ENCODE peak calls at places on chromosomes 7 and 10, in eight cellular contexts. N is CD8-positive, alpha-beta memory T cell; U is tibial artery; T is gastrocnemius medialis; Q is tibial nerve; L is Caco-2; Y is CD8-positive, alpha-beta T cell; G is OCI-LY7. R is an unnamed sample. For H3K4me1 and H3K9me3, the result is how much of the 10 kb centered on the place peaks cover.

GRCh38 chr10:98950106-98950505 is 285.5 kb downstream of the HPSE2 start:
- DNase-seq in N (no peak), U (no peak), T (no peak), Q (no peak), L (no peak), Y (no peak), G (no peak), R (no peak)

GRCh38 chr7:107836237-107837144 is 33.5 kb upstream of the SLC26A3 start:
- DNase-seq in N (no peak), U (no peak), T (no peak), Q (no peak), L (peak), Y (no peak), G (no peak), R (peak)

GRCh38 chr7:33719059-33719581 is 186.2 kb upstream of the BMPER start:
- DNase-seq in N (no peak), U (peak), T (peak), Q (no peak), L (no peak), Y (no peak), G (no peak), R (no peak)

GRCh38 chr7:81645435-81645834 is 124.4 kb downstream of the HGF start:
- DNase-seq in N (no peak), U (no peak), T (no peak), Q (no peak), L (no peak), Y (no peak), G (no peak), R (no peak)

GRCh38 chr7:25250386-25250785 is 22.1 kb upstream of the NPVF start:
- DNase-seq in N (no peak), U (no peak), T (no peak), Q (no peak), L (no peak), Y (no peak), G (no peak), R (no peak)

GRCh38 chr10:132911712-132912097 is 30.7 kb downstream of the CFAP46 start:
- DNase-seq in N (no peak), U (no peak), T (no peak), Q (peak), L (peak), Y (no peak), G (no peak), R (no peak)

GRCh38 chr10:59016043-59016442 is 160.4 kb upstream of the PHYHIPL start:
- DNase-seq in N (no peak), U (no peak), T (no peak), Q (no peak), L (no peak), Y (no peak), G (no peak), R (no peak)

GRCh38 chr7:136353287-136353686 is 376.1 kb upstream of the MTPN start:
- DNase-seq in N (no peak), U (no peak), T (no peak), Q (no peak), L (no peak), Y (no peak), G (peak), R (no peak)

GRCh38 chr10:93115661-93116383 is 42.1 kb downstream of the CYP26A1 start:
- DNase-seq in N (peak), U (peak), T (peak), Q (peak), L (peak), Y (peak), G (peak), R (peak)

GRCh38 chr10:10872035-10872673 is 145.5 kb upstream of the CELF2 start:
- DNase-seq in N (no peak), U (peak), T (no peak), Q (no peak), L (no peak), Y (no peak), G (no peak), R (no peak)

GRCh38 chr7:95250591-95250990 is 73.7 kb downstream of the PON1 start:
- DNase-seq in N (no peak), U (no peak), T (no peak), Q (no peak), L (no peak), Y (no peak), G (no peak), R (no peak)

GRCh38 chr10:118734477-118734876 is 20.3 kb downstream of the CACUL1 start:
- DNase-seq in N (no peak), U (no peak), T (no peak), Q (no peak), L (no peak), Y (no peak), G (no peak), R (no peak)
- H3K4me1 ChIP-seq in N (half or more), U (under half), T (half or more), Q (under half), L (under half), Y (half or more), G (under half), R (half or more)

DNA sequence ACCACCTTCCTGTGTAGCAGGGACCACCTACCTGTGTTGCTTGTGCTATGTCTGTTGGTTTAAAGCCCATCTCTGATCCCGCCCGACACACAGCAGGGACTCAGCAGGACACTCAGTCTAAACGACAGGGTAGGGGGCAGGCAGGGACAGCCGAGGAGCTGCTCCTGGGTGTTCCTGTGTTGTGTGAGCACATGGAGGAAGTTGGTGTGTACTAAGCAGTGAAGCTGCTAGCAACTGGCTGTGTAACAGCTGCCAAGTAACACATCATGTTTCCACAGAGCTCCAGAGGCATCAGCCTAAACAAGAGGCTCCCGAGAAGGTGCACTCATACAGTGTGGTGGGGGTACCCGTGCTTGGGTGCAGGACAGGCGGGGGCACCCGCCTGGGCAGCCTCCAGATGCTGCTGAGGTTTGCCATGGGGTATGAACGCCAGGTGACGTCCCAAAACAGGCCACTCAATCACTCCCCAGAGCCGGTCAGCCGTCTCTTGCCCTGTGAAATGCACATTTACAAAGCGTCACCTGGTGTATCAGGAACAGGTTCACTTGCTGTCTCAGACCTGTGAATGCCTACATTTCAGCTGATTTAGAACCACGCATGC is 59.6 kb downstream of the PTPRN2 start:
- DNase-seq in N (no peak), U (no peak), T (no peak), Q (no peak), L (no peak), Y (no peak), G (no peak), R (no peak)
- H3K9me3 ChIP-seq in N (under half), U (under half), T (under half), Q (under half), L (under half), Y (under half), G (under half), R (under half)

DNA sequence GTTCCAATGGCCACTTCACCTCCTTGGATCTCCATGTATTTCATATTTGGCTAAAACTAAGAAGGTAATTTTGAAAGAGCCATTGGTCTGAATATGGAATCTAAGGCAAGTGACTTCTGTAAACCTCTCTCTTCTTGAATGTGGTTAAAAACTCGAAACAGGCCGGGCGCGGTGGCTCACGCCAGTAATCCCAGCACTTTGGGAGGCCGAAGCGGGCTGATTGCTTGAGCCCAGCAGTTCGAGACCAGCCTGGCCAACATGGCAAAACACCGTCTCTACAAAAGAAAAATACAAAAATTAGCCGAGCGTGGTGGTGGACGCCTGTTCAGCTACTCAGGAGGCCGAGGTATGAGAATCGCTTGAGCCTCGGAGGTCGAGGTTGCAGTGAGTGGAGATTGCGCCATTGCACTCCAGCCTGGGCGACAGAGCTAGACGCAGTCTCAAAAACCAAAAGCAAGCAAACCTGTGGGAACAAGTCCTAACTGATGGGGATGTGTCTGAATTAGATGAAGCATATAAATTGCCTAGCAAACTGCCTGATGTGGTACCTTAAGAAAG is 2.2 kb downstream of the LANCL2 start:
- DNase-seq in N (no peak), U (no peak), T (no peak), Q (no peak), L (no peak), Y (no peak), G (no peak), R (no peak)
- H3K4me1 ChIP-seq in N (under half), U (under half), T (under half), Q (under half), L (under half), Y (under half), G (under half), R (under half)

DNA sequence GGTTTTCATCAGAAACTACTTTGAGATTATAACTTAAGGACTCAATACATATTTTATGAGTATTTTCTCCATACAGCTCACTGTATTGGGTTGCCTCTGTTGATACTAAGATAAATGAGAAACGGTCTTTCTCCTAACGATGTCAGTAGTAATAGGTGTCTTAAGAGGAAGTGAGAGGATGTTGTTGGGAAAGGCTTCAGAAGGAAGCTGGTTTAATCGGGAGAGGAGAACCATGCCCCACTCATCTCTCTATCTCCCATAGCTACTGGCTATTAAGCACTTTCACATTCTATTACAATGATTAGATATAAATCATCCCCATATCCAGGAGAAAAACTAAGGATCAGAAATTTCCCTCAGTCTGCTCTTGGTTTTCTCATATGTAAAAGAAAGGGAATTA is 2.0 kb downstream of the CLEC5A start:
- DNase-seq in N (no peak), U (no peak), T (no peak), Q (no peak), L (no peak), Y (no peak), G (no peak), R (no peak)
- H3K9me3 ChIP-seq in N (under half), U (under half), T (under half), Q (under half), L (under half), Y (under half), G (under half), R (under half)

DNA sequence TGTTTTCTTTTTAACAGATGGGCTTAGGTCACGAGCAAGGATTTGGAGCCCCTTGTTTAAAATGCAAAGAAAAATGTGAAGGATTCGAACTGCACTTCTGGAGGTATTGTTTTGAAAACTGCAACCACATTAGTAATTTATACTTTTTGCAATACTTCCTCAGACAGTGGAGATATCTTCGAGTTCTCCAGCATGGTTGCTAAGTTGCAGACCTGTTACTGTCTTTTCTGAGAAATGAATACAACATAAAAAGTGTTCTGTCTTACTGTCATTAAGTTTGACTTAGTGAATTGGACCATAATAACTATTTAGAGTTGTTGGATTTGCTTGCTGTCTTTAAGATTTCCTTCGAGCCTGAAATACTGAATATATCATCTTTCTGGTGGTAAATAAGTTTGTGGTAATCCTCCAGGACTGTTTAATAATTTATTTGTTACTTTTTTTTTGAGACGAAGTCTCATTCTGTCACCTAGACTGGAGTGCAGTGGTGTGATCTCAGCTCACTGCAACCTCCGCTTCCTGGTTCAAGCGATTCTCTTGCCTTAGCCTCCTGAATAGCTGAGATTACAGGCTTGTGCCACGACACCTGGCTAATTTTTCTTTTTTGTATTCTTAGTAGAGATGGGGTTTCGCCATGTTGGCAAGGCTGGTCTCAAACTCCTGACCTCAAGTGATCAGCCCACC is 24.3 kb downstream of the TES start:
- DNase-seq in N (no peak), U (no peak), T (no peak), Q (no peak), L (no peak), Y (no peak), G (no peak), R (no peak)
- H3K4me1 ChIP-seq in N (half or more), U (under half), T (under half), Q (under half), L (under half), Y (half or more), G (under half), R (under half)

DNA sequence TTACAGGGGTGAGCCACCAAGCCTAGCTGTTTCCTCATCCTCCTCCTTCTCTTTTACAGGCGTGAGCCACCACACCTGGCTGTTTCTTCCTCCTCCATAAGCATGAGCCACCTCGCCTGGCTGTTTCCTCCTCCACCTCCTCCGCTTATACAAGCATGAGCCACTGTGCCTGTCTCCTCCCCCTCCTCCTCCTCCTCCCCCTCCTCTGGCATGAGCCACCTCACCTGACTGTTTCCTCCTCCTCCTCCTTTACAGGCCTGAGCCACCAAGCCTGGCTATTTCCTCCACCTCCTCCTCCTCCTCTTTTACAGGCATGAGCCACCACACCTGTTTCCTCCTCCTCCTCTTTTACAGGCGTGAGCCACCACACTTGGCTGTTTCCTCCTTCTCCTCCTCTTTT is 49.8 kb upstream of the ZNF479 start:
- DNase-seq in N (no peak), U (no peak), T (no peak), Q (no peak), L (no peak), Y (no peak), G (no peak), R (no peak)
- H3K9me3 ChIP-seq in N (under half), U (under half), T (under half), Q (under half), L (under half), Y (under half), G (under half), R (under half)

GRCh38 chr10:68052463-68052862 is 22.6 kb downstream of the HERC4 start:
- DNase-seq in N (no peak), U (no peak), T (no peak), Q (no peak), L (no peak), Y (no peak), G (no peak), R (no peak)

GRCh38 chr10:68047088-68047487 is 28.0 kb downstream of the HERC4 start:
- DNase-seq in N (no peak), U (no peak), T (no peak), Q (no peak), L (no peak), Y (no peak), G (no peak), R (no peak)

GRCh38 chr10:68046642-68047041 is 28.4 kb downstream of the HERC4 start:
- DNase-seq in N (no peak), U (no peak), T (no peak), Q (no peak), L (no peak), Y (no peak), G (peak), R (no peak)

GRCh38 chr10:68047554-68048327 is 27.3 kb downstream of the HERC4 start:
- DNase-seq in N (no peak), U (no peak), T (no peak), Q (no peak), L (no peak), Y (no peak), G (peak), R (no peak)

DNA sequence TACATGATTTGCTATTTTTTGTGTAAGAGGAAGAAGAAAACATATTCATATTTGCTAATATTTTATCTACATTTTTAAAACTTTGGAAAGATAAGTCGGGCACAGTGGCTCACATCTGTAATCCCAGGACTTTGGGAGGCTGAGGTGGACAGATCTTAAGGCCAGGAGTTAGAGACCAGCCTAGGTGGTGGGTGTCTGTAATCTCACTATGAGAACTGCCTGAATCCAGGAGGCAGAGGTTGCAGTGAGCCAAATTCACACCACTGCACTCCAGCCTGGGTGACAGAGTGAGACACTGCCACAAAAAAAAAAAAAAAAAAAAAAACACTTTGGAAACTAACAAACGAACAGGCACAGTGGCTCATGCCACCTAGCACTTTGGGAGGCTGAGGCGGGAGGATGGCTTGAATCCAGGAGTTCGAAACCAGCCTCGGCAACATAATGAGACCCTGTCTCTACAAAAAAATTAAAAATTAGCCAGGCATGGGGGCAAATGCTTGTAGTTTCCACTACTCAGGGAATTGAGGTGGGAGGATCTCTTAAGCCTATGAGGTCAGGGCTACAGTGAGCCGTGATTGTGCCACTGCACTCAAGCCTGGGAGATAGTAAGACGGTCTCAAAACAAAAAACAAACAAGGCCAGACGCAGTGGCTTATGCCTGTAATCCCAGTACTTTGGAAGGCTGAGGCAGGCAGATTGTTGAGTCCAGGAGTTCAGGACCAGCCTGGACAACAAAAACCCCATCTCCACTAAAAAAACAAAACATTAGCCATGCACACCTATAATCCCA is 25.6 kb downstream of the HERC4 start:
- DNase-seq in N (no peak), U (no peak), T (no peak), Q (no peak), L (no peak), Y (no peak), G (no peak), R (no peak)
- H3K4me1 ChIP-seq in N (under half), U (under half), T (under half), Q (under half), L (under half), Y (under half), G (under half), R (under half)

GRCh38 chr7:156511426-156511825 is 129.1 kb upstream of the RNF32 start:
- DNase-seq in N (no peak), U (no peak), T (no peak), Q (no peak), L (no peak), Y (no peak), G (no peak), R (no peak)
- H3K9me3 ChIP-seq in N (under half), U (under half), T (under half), Q (under half), L (under half), Y (under half), G (under half), R (under half)

DNA sequence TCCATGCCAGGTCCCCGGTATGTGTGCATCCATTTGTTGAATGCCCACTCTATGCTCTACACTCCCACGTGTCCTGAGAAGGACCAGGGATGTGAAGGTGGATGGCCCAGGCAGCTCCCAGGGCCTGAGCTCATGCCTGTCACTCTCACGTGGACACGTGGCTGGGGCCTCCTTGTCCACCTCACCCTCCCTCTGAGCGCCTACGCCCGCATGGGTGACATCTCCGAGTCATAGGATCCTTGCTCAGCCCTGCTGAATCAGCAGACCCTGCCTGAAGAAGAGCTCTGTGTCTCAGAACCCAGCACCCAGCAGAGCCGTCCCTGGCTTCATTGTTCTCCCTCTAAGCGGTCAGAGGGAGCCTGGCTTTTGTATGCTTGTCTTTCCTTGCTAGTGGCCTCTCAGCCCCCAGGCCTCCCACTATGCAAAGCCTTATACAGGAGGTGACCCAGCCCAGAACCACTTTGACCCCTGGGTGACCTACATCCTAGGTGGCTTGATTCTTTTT is 107.9 kb upstream of the PPIF start:
- DNase-seq in N (no peak), U (peak), T (peak), Q (peak), L (no peak), Y (no peak), G (no peak), R (no peak)
- H3K4me1 ChIP-seq in N (under half), U (under half), T (under half), Q (under half), L (under half), Y (under half), G (under half), R (under half)

GRCh38 chr7:151207315-151207714 is 3.0 kb downstream of the H2BK1 start:
- DNase-seq in N (no peak), U (no peak), T (no peak), Q (no peak), L (no peak), Y (no peak), G (no peak), R (no peak)

GRCh38 chr7:151210087-151210854 is at the start of gene H2BK1:
- DNase-seq in N (no peak), U (no peak), T (no peak), Q (no peak), L (no peak), Y (no peak), G (no peak), R (no peak)

GRCh38 chr7:151207796-151208195 is 2.5 kb downstream of the H2BK1 start:
- DNase-seq in N (no peak), U (no peak), T (no peak), Q (no peak), L (no peak), Y (no peak), G (no peak), R (no peak)

GRCh38 chr7:151211155-151211772 is 976 bp upstream of the H2BK1 start:
- DNase-seq in N (no peak), U (no peak), T (no peak), Q (no peak), L (no peak), Y (no peak), G (no peak), R (no peak)

GRCh38 chr7:151209588-151209987 is 700 bp downstream of the H2BK1 start:
- DNase-seq in N (no peak), U (no peak), T (no peak), Q (no peak), L (no peak), Y (no peak), G (no peak), R (no peak)
- H3K9me3 ChIP-seq in N (under half), U (under half), T (under half), Q (under half), L (under half), Y (under half), G (under half), R (under half)

R was measured in body of pancreas.